ENCODE peak calls at places on chromosomes 2 and 18, in six cellular contexts. F, E, J, Y, A and I are unnamed samples. For H3K36me3, the result is how much of the 10 kb centered on the place peaks cover.

GRCh38 chr18:9135912-9136314 is 668 bp upstream of the ANKRD12 start:
- DNase-seq in Y (peak), F (peak), E (no peak), A (no peak), J (peak), I (no peak)

GRCh38 chr2:20097889-20098714 is 46.7 kb upstream of the LAPTM4A start:
- DNase-seq in E (peak), J (peak), A (peak), F (peak), Y (peak), I (peak)

GRCh38 chr18:6414723-6415362 is at the start of gene L3MBTL4:
- DNase-seq in E (peak), Y (peak), J (peak), F (no peak), A (peak), I (peak)

GRCh38 chr2:45843136-45843535 is 191.7 kb downstream of the PRKCE start:
- DNase-seq in Y (no peak), E (no peak), J (no peak), A (no peak), F (no peak), I (no peak)

GRCh38 chr18:49613141-49613641 is 51.3 kb downstream of the LIPG start:
- DNase-seq in Y (no peak), E (no peak), J (peak), A (no peak), F (no peak), I (peak)

GRCh38 chr18:3281456-3282400 is 19.8 kb downstream of the MYL12B start:
- DNase-seq in Y (no peak), E (no peak), J (no peak), A (no peak), F (peak), I (no peak)

GRCh38 chr18:51196811-51197660 is 445 bp downstream of the MEX3C start:
- DNase-seq in E (peak), Y (peak), F (peak), A (peak), J (peak), I (peak)

GRCh38 chr2:156339110-156339847 is 6.8 kb upstream of the NR4A2 start:
- DNase-seq in J (no peak), Y (no peak), F (no peak), A (no peak), E (no peak), I (no peak)

GRCh38 chr2:191316246-191316645 is 71.0 kb downstream of the MYO1B start:
- DNase-seq in J (no peak), F (peak), Y (no peak), A (no peak), E (no peak), I (no peak)

GRCh38 chr18:37435150-37435872 is 130.3 kb downstream of the CELF4 start:
- DNase-seq in F (no peak), E (no peak), Y (no peak), J (no peak), A (no peak), I (no peak)

GRCh38 chr2:58347810-58348209 is 106.7 kb upstream of the FANCL start:
- DNase-seq in J (no peak), A (no peak), F (no peak), E (no peak), Y (no peak), I (no peak)

GRCh38 chr18:26894006-26894405 is 28.5 kb upstream of the AQP4 start:
- DNase-seq in A (no peak), F (no peak), E (no peak), J (peak), Y (no peak), I (no peak)

GRCh38 chr2:239853121-239853520 is 172.0 kb downstream of the NDUFA10 start:
- DNase-seq in E (no peak), J (peak), Y (no peak), F (no peak), A (no peak), I (no peak)

GRCh38 chr2:102618452-102619413 is 620 bp upstream of the SLC9A2 start:
- DNase-seq in J (peak), F (no peak), E (no peak), A (peak), Y (peak), I (peak)

GRCh38 chr2:156892449-156893335 is 364.8 kb upstream of the GALNT5 start:
- DNase-seq in E (no peak), J (no peak), F (peak), A (no peak), Y (no peak), I (no peak)

GRCh38 chr2:236776695-236777251 is 207.1 kb downstream of the ACKR3 start:
- DNase-seq in F (peak), E (no peak), A (no peak), Y (no peak), J (no peak), I (no peak)

GRCh38 chr18:24398515-24398914 is 891 bp upstream of the OSBPL1A start:
- DNase-seq in A (no peak), F (peak), Y (peak), J (peak), E (no peak), I (no peak)

GRCh38 chr2:26770986-26771586 is 7.0 kb downstream of the SLC35F6 start:
- DNase-seq in Y (peak), F (peak), E (peak), A (peak), J (no peak), I (peak)

GRCh38 chr2:47033102-47033880 is 117.7 kb upstream of the MCFD2 start:
- DNase-seq in F (no peak), E (no peak), J (peak), Y (no peak), A (no peak), I (no peak)

GRCh38 chr2:236782938-236783337 is 213.3 kb downstream of the ACKR3 start:
- DNase-seq in A (no peak), J (no peak), Y (no peak), E (no peak), F (peak), I (no peak)

GRCh38 chr2:3446381-3446780 is 66.9 kb downstream of the TRAPPC12 start:
- DNase-seq in E (no peak), Y (no peak), F (no peak), J (peak), A (no peak), I (no peak)

GRCh38 chr2:153575171-153575853 is 96.8 kb upstream of the RPRM start:
- DNase-seq in J (peak), E (no peak), Y (no peak), F (no peak), A (no peak), I (peak)

GRCh38 chr2:199019898-199020507 is 437.7 kb downstream of the SATB2 start:
- DNase-seq in A (no peak), F (peak), E (no peak), J (peak), Y (no peak), I (no peak)

GRCh38 chr18:55354795-55355194 is 233.2 kb downstream of the TCF4 start:
- DNase-seq in E (no peak), Y (no peak), A (no peak), F (peak), J (no peak), I (no peak)

GRCh38 chr2:204613635-204614034 is 68.4 kb downstream of the PARD3B start:
- DNase-seq in J (no peak), E (no peak), F (no peak), A (no peak), Y (no peak), I (no peak)

GRCh38 chr2:228407821-228408220 is 226.3 kb upstream of the SPHKAP start:
- DNase-seq in F (no peak), E (no peak), J (no peak), A (no peak), Y (no peak), I (no peak)

GRCh38 chr2:114005110-114005783 is 115.4 kb downstream of the ACTR3 start:
- DNase-seq in J (no peak), F (no peak), A (no peak), E (no peak), Y (no peak), I (no peak)

GRCh38 chr18:61435064-61435652 is 101.9 kb downstream of the CDH20 start:
- DNase-seq in E (no peak), A (no peak), F (peak), J (peak), Y (no peak), I (no peak)

DNA sequence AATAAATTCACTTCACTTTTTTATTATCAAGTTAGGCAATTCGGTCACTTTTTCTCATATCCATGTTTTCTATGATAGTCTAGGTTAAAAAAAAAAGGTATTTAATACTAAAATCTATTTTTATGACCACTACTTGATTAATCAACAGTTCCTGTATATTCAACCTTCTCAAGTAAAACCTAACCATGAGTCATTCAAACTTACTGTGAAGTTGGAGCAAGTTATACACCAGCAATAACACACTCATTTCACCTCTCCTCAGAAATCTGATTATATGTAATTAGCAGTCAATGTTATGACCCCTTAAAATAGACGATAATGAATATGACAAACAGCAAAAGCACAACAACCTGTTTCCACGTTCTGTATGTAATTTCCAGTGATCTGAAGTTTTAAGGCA is 35.0 kb upstream of the ADAM17 start:
- DNase-seq in J (no peak), A (no peak), F (peak), Y (no peak), E (no peak), I (no peak)
- H3K36me3 ChIP-seq in J (half or more), A (under half), F (under half), Y (under half), E (half or more), I (under half)

GRCh38 chr2:9474361-9475117 is at the start of gene IAH1:
- DNase-seq in Y (peak), E (peak), A (peak), F (no peak), J (peak), I (peak)

GRCh38 chr2:9471212-9471611 is 3.1 kb upstream of the IAH1 start:
- DNase-seq in J (no peak), A (no peak), Y (no peak), F (no peak), E (no peak), I (no peak)

GRCh38 chr2:9473985-9474360 is 378 bp upstream of the IAH1 start:
- DNase-seq in F (no peak), A (peak), J (no peak), E (peak), Y (peak), I (peak)

GRCh38 chr2:9477914-9478313 is 3.6 kb downstream of the IAH1 start:
- DNase-seq in E (no peak), Y (no peak), F (no peak), A (no peak), J (no peak), I (no peak)

DNA sequence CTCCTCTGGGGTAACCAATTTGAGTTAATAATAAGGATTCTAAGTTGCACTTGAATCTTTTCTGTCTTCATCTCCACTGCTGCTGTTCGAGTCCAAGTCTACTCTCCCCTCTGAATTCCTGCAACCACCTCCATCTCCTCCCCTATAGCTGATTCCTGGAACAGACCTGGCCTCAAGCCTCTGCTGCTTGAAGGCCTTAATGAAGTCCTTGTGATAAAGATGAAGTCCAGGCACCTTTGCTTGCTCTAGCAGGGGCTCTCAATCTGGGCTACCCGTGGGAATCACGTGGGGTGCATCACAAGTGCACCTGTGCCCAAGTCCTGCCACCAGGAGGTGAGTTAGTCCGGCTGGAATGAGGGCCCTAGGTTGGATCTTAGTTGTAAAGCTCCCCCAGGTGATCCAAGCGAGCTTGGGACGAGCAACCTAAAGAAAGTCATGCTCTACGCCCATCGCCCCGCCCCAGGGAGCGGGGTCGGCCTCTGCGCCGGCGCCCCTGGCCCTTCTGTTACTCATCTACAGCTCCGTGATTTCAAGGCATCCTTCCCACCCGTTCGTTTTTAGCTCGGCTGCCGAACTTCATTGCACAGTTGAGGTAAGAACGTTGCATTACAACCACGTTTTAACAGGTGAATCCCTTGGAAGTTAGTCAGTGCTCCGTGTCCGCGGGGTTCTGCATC is 905 bp upstream of the IAH1 start:
- DNase-seq in Y (peak), F (no peak), E (no peak), A (no peak), J (peak), I (no peak)
- TF ChIP-seq CTCF in Y (no peak), F (no peak), E (no peak), A (no peak), J (peak), I (no peak)

GRCh38 chr2:71362447-71362846 is 30.9 kb downstream of the ZNF638 start:
- DNase-seq in F (no peak), J (no peak), Y (no peak), A (no peak), E (no peak), I (no peak)

GRCh38 chr2:71358931-71359671 is 27.5 kb downstream of the ZNF638 start:
- DNase-seq in J (no peak), E (no peak), A (no peak), F (peak), Y (no peak), I (no peak)

GRCh38 chr2:71360434-71360975 is 28.9 kb downstream of the ZNF638 start:
- DNase-seq in Y (no peak), F (no peak), J (no peak), A (no peak), E (no peak), I (no peak)

GRCh38 chr2:71361631-71362030 is 30.0 kb downstream of the ZNF638 start:
- DNase-seq in A (no peak), Y (no peak), J (no peak), F (no peak), E (no peak), I (no peak)
- H3K36me3 ChIP-seq in A (under half), Y (under half), J (half or more), F (under half), E (half or more), I (under half)

GRCh38 chr2:165455940-165456479 is 13.5 kb upstream of the CSRNP3 start:
- DNase-seq in A (no peak), F (no peak), Y (no peak), E (no peak), J (no peak), I (no peak)

GRCh38 chr2:165454905-165455304 is 14.6 kb upstream of the CSRNP3 start:
- DNase-seq in E (no peak), J (no peak), Y (no peak), F (no peak), A (no peak), I (no peak)

GRCh38 chr2:165453672-165454071 is 15.8 kb upstream of the CSRNP3 start:
- DNase-seq in J (no peak), E (peak), Y (no peak), F (no peak), A (no peak), I (no peak)

GRCh38 chr2:165452327-165452726 is 17.2 kb upstream of the CSRNP3 start:
- DNase-seq in A (no peak), E (no peak), J (no peak), F (no peak), Y (no peak), I (no peak)

GRCh38 chr2:165450141-165450540 is 19.4 kb upstream of the CSRNP3 start:
- DNase-seq in J (no peak), Y (no peak), A (no peak), E (no peak), F (no peak), I (no peak)
- TF ChIP-seq CTCF in J (no peak), Y (no peak), A (peak), E (peak), F (no peak), I (no peak)

DNA sequence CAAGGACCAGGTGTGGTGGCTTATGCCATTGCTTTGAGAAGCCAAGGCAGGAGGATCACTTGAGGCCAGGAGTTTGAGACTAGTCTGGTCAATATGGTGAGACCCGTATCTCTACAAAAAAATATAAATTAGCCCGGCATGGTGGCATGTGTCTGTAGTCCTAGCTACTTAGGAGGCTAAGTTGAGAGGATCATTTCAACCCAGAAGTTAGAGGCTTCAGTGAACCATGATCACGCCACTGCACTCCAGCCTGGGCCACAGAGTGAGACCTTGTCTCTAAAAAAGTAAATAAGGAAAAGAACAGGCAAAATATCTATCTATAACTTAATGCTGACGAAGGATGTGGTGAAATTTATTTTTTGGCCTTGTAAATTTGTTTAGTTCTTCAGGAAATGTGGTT is 78.1 kb downstream of the UGGT1 start:
- DNase-seq in J (no peak), E (no peak), F (no peak), A (no peak), Y (no peak), I (no peak)
- H3K36me3 ChIP-seq in J (half or more), E (half or more), F (under half), A (under half), Y (under half), I (under half)

DNA sequence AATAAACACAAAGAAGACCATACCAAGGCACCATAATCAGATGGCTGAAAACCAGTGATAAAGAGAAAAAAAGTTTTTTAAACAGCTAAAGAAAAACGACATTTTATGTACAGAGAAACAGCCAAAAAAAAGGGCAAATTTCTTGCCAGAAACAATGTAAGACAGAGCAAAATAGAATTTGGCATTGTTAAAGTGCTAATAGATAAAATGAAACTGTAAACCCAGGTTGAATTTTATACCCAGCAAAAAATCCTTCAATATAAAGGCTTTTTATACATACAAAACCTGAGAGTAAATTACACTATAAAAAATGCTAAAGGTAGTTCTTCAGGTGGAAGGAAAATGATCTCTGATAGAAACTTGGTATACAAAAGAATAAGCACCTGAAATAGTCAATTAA is 45.7 kb downstream of the FAM117B start:
- DNase-seq in F (no peak), J (no peak), E (no peak), A (no peak), Y (no peak), I (no peak)
- TF ChIP-seq CTCF in F (no peak), J (no peak), E (no peak), A (no peak), Y (no peak), I (no peak)

DNA sequence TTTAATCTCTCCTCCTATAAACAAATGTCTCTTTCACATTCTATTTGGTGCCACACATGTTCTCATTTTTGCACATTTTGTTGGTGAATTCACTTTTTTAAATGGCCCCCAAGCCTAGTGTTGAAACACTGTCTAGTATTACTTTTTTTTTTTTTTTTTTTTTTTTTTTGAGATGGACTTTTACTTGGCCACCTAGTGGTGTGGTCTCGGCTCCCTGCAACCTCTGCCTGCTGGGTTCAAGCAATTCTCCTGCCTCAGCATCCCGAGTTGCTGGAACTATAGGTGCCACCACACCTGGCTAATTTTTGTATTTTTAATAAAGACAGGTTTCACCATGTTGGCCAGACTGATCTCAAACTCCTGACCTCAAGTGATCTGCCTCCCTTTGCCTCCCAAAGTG is 273.8 kb upstream of the SLC14A2 start:
- DNase-seq in F (no peak), J (no peak), E (no peak), Y (no peak), A (no peak), I (no peak)
- H3K36me3 ChIP-seq in F (under half), J (under half), E (under half), Y (under half), A (under half), I (under half)

GRCh38 chr2:23633966-23634365 is 249.0 kb downstream of the KLHL29 start:
- DNase-seq in F (no peak), Y (no peak), A (no peak), E (no peak), J (no peak), I (peak)

GRCh38 chr2:23635666-23636340 is 250.8 kb downstream of the KLHL29 start:
- DNase-seq in F (no peak), J (no peak), Y (no peak), E (no peak), A (no peak), I (peak)

GRCh38 chr2:23639406-23639982 is 254.5 kb downstream of the KLHL29 start:
- DNase-seq in F (no peak), Y (no peak), J (peak), A (no peak), E (no peak), I (no peak)

GRCh38 chr2:23637011-23637778 is 252.2 kb downstream of the KLHL29 start:
- DNase-seq in F (peak), J (peak), E (peak), Y (no peak), A (no peak), I (no peak)

DNA sequence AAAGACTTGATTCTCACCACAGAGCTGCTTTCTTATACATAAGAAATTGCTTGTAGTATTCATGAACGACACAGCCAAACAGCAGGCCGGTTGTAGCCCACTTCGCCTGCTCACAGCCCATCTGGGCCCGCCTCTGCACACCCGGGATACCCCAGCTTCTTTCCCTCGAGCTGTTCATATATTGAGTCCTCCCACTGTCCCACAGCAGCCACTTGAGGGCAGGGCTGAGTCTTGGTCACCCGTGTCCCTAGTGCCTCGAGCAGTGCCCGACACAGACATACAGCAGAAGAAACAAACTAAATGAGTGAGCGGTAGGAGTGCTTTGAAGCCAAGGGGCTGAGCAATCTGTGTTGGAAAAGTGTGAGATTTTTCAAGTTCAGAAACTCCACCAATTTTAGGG is 251.4 kb downstream of the KLHL29 start:
- DNase-seq in Y (no peak), J (peak), A (no peak), E (peak), F (peak), I (peak)
- TF ChIP-seq CTCF in Y (no peak), J (peak), A (peak), E (peak), F (peak), I (peak)